ENCODE peak calls at places on chromosomes 11 and 22, in nine cellular contexts. V, S, F, J, G, R, M, K and Q are unnamed samples. For H3K4me1, the result is how much of the 10 kb centered on the place peaks cover.

GRCh38 chr11:4713241-4713640 is 8.7 kb downstream of the MMP26 start:
- DNase-seq in V (no peak), S (no peak), F (no peak), J (no peak), G (no peak), R (peak), M (no peak), K (no peak), Q (no peak)

GRCh38 chr11:12118940-12119339 is 8.6 kb downstream of the MICAL2 start:
- DNase-seq in V (no peak), S (no peak), F (no peak), J (no peak), G (no peak), R (peak), M (no peak), K (no peak), Q (no peak)

GRCh38 chr11:37666960-37667359 is 1068.9 kb upstream of the RAG2 start:
- DNase-seq in V (no peak), S (no peak), F (no peak), J (no peak), G (no peak), R (no peak), M (no peak), K (no peak), Q (no peak)

GRCh38 chr22:26555478-26555877 is 34.5 kb downstream of the TPST2 start:
- DNase-seq in V (no peak), S (no peak), F (no peak), J (no peak), G (peak), R (no peak), M (no peak), K (no peak), Q (no peak)

GRCh38 chr22:48378673-48379072 is 1449.0 kb downstream of the BRD1 start:
- DNase-seq in V (peak), S (no peak), F (no peak), J (no peak), G (no peak), R (no peak), M (no peak), K (no peak), Q (no peak)

GRCh38 chr11:116895053-116895757 is 57.8 kb upstream of the APOA1 start:
- DNase-seq in V (no peak), S (peak), F (no peak), J (peak), G (no peak), R (no peak), M (no peak), K (no peak), Q (no peak)

GRCh38 chr11:47468598-47469214 is 19.8 kb upstream of the RAPSN start:
- DNase-seq in V (peak), S (no peak), F (no peak), J (no peak), G (no peak), R (peak), M (no peak), K (no peak), Q (no peak)

GRCh38 chr22:38728899-38729796 is 23.4 kb downstream of the GTPBP1 start:
- DNase-seq in V (peak), S (no peak), F (no peak), J (no peak), G (no peak), R (no peak), M (no peak), K (no peak), Q (no peak)

GRCh38 chr11:77411717-77412441 is 62.0 kb downstream of the PAK1 start:
- DNase-seq in V (peak), S (peak), F (peak), J (peak), G (peak), R (peak), M (peak), K (peak), Q (peak)

GRCh38 chr11:110091995-110092576 is 1.1 kb upstream of the ZC3H12C start:
- DNase-seq in V (no peak), S (no peak), F (peak), J (no peak), G (no peak), R (no peak), M (no peak), K (no peak), Q (peak)

GRCh38 chr11:17351510-17352176 is at the start of gene NCR3LG1:
- DNase-seq in V (peak), S (peak), F (no peak), J (peak), G (peak), R (peak), M (peak), K (peak), Q (peak)

GRCh38 chr11:11672101-11672500 is 50.3 kb upstream of the GALNT18 start:
- DNase-seq in V (no peak), S (no peak), F (no peak), J (no peak), G (no peak), R (no peak), M (no peak), K (no peak), Q (no peak)

GRCh38 chr22:47602732-47603131 is 840.3 kb downstream of the TBC1D22A start:
- DNase-seq in V (peak), S (no peak), F (no peak), J (no peak), G (no peak), R (no peak), M (no peak), K (no peak), Q (peak)

GRCh38 chr22:45314054-45314721 is 4.5 kb downstream of the FAM118A start:
- DNase-seq in V (no peak), S (no peak), F (no peak), J (no peak), G (no peak), R (no peak), M (no peak), K (no peak), Q (no peak)

GRCh38 chr11:95950905-95951304 is 27.0 kb upstream of the MTMR2 start:
- DNase-seq in V (no peak), S (no peak), F (no peak), J (no peak), G (no peak), R (no peak), M (no peak), K (no peak), Q (no peak)

GRCh38 chr22:32200752-32201151 is 4.1 kb downstream of the RFPL2 start:
- DNase-seq in V (no peak), S (no peak), F (no peak), J (no peak), G (no peak), R (no peak), M (no peak), K (no peak), Q (no peak)

DNA sequence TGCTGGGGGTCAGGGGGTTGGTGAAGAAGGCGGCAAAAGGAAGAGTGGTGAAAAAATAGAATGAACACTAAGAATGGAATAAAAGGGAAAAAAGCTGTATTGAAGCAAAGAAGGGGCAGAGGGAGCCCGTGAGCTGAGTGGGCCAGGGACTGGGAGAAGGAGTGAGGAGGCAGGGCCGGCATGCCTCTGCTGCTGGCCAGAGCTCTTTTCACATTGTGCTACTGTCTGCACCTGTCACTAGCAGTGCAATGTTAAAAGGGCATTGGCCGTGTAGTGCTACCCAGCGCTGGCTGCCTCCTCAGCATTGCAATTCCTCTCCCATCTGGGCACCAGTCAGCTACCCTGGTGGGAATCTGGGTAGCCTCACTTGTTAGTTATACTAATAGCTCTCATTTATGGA is 8.7 kb downstream of the YPEL4 start:
- DNase-seq in V (no peak), S (peak), F (no peak), J (no peak), G (no peak), R (no peak), M (no peak), K (no peak), Q (no peak)
- H3K4me1 ChIP-seq in V (half or more), S (under half), F (under half), J (under half), G (under half), R (under half), M (under half), K (under half), Q (under half)

DNA sequence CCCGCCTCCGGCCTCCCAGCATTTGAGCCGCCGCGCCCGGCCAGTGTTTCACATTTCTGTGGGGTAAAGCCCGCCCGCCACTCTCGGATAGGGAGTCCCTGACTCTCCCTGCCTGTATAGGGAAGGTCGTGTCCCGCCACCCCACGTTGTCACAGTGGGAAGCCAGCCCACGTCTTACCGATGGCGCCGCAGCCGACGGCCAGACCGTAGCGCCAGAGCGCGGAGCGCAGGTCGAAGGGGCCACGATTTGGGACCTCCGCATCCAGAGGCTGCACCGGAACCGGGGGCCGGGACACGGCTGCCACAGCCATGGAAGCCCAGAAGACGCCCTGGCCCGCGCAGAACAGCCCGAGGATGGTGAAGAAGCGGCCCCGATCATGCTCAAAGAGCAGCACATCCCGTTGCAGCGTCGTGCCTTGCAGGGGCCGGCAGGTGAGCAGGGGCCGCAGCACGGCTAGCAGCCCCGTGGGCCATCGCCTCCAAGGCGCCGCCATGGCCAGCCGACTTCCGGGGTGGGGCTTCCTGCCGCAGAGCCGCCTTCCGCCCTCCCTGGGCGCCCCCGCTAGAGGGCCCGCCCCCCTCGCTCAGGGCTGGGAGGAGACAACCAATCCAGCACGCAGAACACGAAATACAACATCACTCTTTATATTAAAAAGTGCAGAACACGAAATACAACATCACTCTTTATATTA is at the start of gene TMEM223:
- DNase-seq in V (peak), S (peak), F (peak), J (peak), G (peak), R (peak), M (peak), K (peak), Q (peak)
- TF ChIP-seq POLR2A in V (no peak), S (peak), F (peak), J (peak), G (peak), R (peak), M (peak), K (peak), Q (no peak)

GRCh38 chr11:119726585-119727522 is 2.1 kb downstream of the NECTIN1 start:
- DNase-seq in V (no peak), S (no peak), F (no peak), J (no peak), G (peak), R (no peak), M (no peak), K (no peak), Q (no peak)
- H3K4me3 ChIP-seq in V (peak), S (peak), F (peak), J (peak), G (peak), R (no peak), M (peak), K (peak), Q (no peak)

GRCh38 chr11:94150704-94151103 is 22.1 kb downstream of the PANX1 start:
- DNase-seq in V (no peak), S (no peak), F (no peak), J (no peak), G (no peak), R (no peak), M (no peak), K (no peak), Q (no peak)
- H3K4me1 ChIP-seq in V (under half), S (half or more), F (under half), J (under half), G (half or more), R (under half), M (under half), K (under half), Q (under half)

DNA sequence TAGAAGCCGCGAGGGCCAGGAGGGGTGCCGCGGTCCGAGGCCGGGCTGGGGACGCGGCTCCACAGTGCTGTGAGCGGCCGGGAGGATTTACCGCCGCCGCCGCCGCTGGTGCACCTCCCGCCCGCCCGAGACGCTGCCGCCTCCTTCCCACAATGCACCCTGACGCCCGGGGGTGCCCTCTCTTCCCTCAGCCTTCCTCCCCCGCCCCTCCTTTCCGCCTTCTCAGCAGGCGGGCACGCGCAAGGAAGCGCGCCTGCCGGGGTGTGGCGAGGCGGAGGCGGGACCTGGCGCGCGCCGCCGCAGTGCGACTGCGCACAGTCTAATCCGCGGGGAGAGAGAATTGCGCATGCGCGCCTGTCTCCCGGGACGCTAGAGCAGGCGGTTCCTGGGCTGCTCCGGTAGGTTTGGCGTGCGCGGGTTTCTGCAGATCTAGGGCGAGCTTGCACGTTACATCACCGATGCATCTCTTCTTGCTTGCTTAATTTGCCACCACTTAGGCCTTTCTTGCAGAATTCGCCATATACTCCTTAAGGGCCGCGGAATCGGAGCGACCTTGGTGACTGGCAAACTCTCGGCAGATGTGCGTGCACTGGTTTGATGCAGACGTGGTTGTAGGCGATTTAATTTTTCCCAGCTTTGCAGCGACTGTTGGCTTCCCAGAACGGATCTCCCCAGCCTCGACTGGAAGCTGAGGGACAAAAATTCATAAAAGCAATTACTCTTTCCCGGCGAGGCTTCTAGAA is at the start of the genes GVQW3 and THAP12:
- DNase-seq in V (peak), S (peak), F (peak), J (peak), G (peak), R (peak), M (peak), K (peak), Q (peak)
- TF ChIP-seq POLR2A in V (no peak), S (peak), F (peak), J (peak), G (peak), R (peak), M (peak), K (peak), Q (peak)

GRCh38 chr11:94638902-94639373 is 71.8 kb downstream of the PIWIL4 start:
- DNase-seq in V (no peak), S (no peak), F (no peak), J (no peak), G (no peak), R (peak), M (no peak), K (no peak), Q (no peak)
- H3K4me3 ChIP-seq in V (no peak), S (no peak), F (peak), J (no peak), G (no peak), R (no peak), M (no peak), K (no peak), Q (no peak)

GRCh38 chr22:49648053-49648452 is 179.6 kb downstream of the BRD1 start:
- DNase-seq in V (no peak), S (no peak), F (no peak), J (no peak), G (no peak), R (no peak), M (no peak), K (no peak), Q (no peak)

GRCh38 chr22:49646876-49647275 is 180.8 kb downstream of the BRD1 start:
- DNase-seq in V (no peak), S (no peak), F (no peak), J (no peak), G (no peak), R (no peak), M (no peak), K (no peak), Q (no peak)

GRCh38 chr22:49649166-49649565 is 178.5 kb downstream of the BRD1 start:
- DNase-seq in V (no peak), S (no peak), F (no peak), J (no peak), G (no peak), R (no peak), M (no peak), K (no peak), Q (no peak)

GRCh38 chr22:49647346-49648026 is 180.2 kb downstream of the BRD1 start:
- DNase-seq in V (no peak), S (no peak), F (no peak), J (no peak), G (no peak), R (no peak), M (no peak), K (no peak), Q (no peak)

DNA sequence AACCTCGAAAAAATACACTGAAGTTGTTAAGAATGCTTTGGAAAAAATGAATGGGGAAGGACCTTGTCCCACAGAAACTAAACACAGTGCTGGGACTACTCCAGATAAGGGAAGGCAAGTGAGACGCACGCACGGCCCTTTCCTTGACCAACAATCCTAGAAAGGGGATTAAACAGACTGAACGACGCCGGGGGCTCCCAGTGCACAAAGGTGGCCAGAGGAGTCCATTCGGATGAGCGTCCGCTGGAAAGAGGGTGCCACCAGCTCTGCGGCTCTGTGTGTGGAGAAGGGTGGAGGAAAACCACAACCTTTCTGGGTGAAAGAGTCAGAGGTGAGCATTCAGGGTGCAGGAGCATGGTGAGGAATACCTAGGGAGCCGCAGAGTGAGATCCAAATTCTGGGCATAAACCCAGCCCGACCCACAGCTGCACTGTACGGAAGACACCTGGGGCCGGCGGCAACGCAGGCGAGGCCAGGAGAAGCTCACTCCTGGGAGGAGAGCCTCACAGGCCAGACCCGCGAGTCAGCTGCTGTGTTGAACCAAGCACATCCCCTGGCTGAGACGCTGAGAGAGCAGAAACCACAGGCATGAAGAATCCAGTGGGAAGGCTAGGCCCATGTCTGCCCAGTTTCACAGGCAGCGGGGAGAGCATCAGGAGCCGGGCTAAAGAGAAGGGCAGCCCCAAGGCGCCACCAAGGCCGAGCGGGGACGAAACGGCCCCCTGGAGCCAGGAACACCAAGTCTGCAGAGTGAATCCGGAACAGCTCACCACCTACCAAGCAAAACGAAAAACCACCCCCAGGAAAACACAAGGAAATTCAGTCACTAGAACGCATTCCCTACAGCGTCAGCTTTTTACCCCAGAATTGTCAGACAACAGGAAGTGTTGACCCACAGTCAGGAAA is 177.1 kb downstream of the BRD1 start:
- DNase-seq in V (no peak), S (no peak), F (no peak), J (no peak), G (no peak), R (no peak), M (no peak), K (no peak), Q (no peak)
- H3K4me1 ChIP-seq in V (half or more), S (under half), F (under half), J (under half), G (under half), R (under half), M (under half), K (under half), Q (under half)